ENCODE peak calls at places on chromosomes 3 and 15, in five cellular contexts. B is PC-3, W is mesendoderm, O is HCT116, U is IMR-90. L is an unnamed sample.
A peak's percentile ranks its signal among the peaks of the same experiment; 100 is the strongest.

GRCh38 chr3:190860531-190860930 is 2.0 kb downstream of the GMNC start:
- DNase-seq in U (no peak), B (no peak), O (no peak), W (peak; percentile 61), L (no peak)

GRCh38 chr3:127734754-127735473 is 62.2 kb downstream of the ABTB1 start:
- DNase-seq in B (peak; percentile 88), W (peak; percentile 90), O (no peak), U (peak; percentile 98), L (peak; percentile 80)

GRCh38 chr15:71826196-71826595 is 15.8 kb downstream of the NR2E3 start:
- DNase-seq in B (no peak), O (no peak), U (no peak), W (no peak), L (no peak)

GRCh38 chr15:89492934-89493631 is 3.3 kb downstream of the RHCG start:
- DNase-seq in B (no peak), W (no peak), O (no peak), U (no peak), L (no peak)

GRCh38 chr3:66253790-66254620 is 33.2 kb downstream of the SLC25A26 start:
- DNase-seq in U (peak; percentile 67), B (peak; percentile 38), O (peak; percentile 32), W (peak; percentile 24), L (peak; percentile 63)

GRCh38 chr15:72289597-72290325 is 17.4 kb upstream of the PARP6 start:
- DNase-seq in W (no peak), B (no peak), U (no peak), O (no peak), L (no peak)

GRCh38 chr3:12750658-12751071 is 8.4 kb downstream of the TMEM40 start:
- DNase-seq in B (peak; percentile 57), O (no peak), U (peak; percentile 64), W (no peak), L (peak; percentile 54)

GRCh38 chr15:65512807-65513416 is 4.6 kb downstream of the DPP8 start:
- DNase-seq in O (no peak), U (no peak), B (no peak), W (no peak), L (no peak)

GRCh38 chr15:66130496-66131014 is 123.0 kb downstream of the MEGF11 start:
- DNase-seq in O (no peak), B (no peak), W (no peak), U (no peak), L (no peak)

GRCh38 chr3:113194747-113195400 is 16.5 kb upstream of the BOC start:
- DNase-seq in W (no peak), U (peak; percentile 7), B (no peak), O (no peak), L (peak; percentile 70)

GRCh38 chr3:11583638-11584046 is 60.1 kb downstream of the VGLL4 start:
- DNase-seq in U (peak; percentile 57), W (no peak), O (no peak), B (no peak), L (no peak)

GRCh38 chr15:88649286-88649733 is 10.5 kb downstream of the ISG20 start:
- DNase-seq in W (peak; percentile 63), B (peak; percentile 89), U (peak; percentile 99), O (peak; percentile 34), L (peak; percentile 68)

GRCh38 chr3:75294124-75294523 is 370.0 kb upstream of the FRG2C start:
- DNase-seq in O (no peak), W (peak; percentile 42), B (peak; percentile 45), U (peak; percentile 35), L (peak; percentile 74)

GRCh38 chr3:118938183-118938961 is 96.3 kb downstream of the IGSF11 start:
- DNase-seq in U (peak; percentile 1), B (peak; percentile 86), O (no peak), W (peak; percentile 45), L (no peak)

GRCh38 chr15:44593042-44593736 is 56.2 kb downstream of the EIF3J start:
- DNase-seq in U (no peak), W (no peak), B (peak; percentile 44), O (peak; percentile 12), L (peak; percentile 53)

GRCh38 chr15:44596511-44597010 is 59.6 kb downstream of the EIF3J start:
- DNase-seq in U (no peak), O (no peak), B (no peak), W (no peak), L (no peak)

GRCh38 chr15:44598066-44598465 is 61.1 kb downstream of the EIF3J start:
- DNase-seq in O (no peak), U (no peak), W (no peak), B (no peak), L (no peak)

GRCh38 chr15:44595246-44595645 is 58.3 kb downstream of the EIF3J start:
- DNase-seq in U (no peak), B (no peak), O (no peak), W (no peak), L (no peak)

GRCh38 chr15:44595656-44596510 is 58.9 kb downstream of the EIF3J start:
- DNase-seq in B (no peak), W (no peak), O (no peak), U (no peak), L (no peak)
- H3K36me3 ChIP-seq in B (peaks cover 35% of the 10 kb centered on the region), W (peaks cover 3% of the 10 kb centered on the region), O (peaks cover 23% of the 10 kb centered on the region), U (peaks cover 34% of the 10 kb centered on the region), L (peaks cover 86% of the 10 kb centered on the region)

DNA sequence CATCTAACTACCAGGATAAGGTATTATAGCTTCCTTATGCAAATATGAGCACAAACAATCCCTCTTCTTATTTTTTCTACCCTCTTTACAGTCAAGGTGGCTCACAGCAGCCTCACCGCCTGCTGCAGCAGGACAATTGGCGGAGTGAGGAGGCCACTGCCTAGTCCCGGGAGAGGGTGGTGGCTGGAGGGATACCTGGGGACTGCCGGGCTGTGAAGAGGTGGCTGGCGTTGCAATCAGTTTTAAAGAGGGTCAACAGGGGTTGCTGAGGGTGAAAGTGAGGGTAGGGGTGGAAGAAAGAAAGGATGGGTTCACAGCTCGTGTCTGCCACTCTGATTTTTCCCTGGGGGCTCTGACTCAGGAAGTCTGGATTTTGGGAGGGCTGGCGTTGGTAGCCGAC is 105.1 kb upstream of the SLC6A6 start:
- DNase-seq in O (no peak), B (no peak), W (peak; percentile 44), U (no peak), L (no peak)
- H3K9ac ChIP-seq in O (no peak overlapping the region), B (no peak overlapping the region), W (peak overlapping the region; percentile 43), U (no peak overlapping the region), L (no peak overlapping the region)

GRCh38 chr3:6861989-6862879 is 1.3 kb downstream of the GRM7 start:
- DNase-seq in B (no peak), U (no peak), W (peak; percentile 23), O (no peak), L (no peak)
- H3K4me3 ChIP-seq in B (no peak overlapping the region), U (no peak overlapping the region), W (peak overlapping the region; percentile 34), O (no peak overlapping the region), L (no peak overlapping the region)

GRCh38 chr15:101024709-101025108 is 105.6 kb downstream of the LRRK1 start:
- DNase-seq in O (no peak), U (no peak), B (no peak), W (no peak), L (no peak)

GRCh38 chr15:101026686-101027272 is 107.6 kb downstream of the LRRK1 start:
- DNase-seq in B (no peak), O (no peak), U (no peak), W (no peak), L (no peak)

GRCh38 chr15:101025116-101025885 is 106.1 kb downstream of the LRRK1 start:
- DNase-seq in O (no peak), B (no peak), U (no peak), W (no peak), L (no peak)

GRCh38 chr15:101027273-101027901 is 108.2 kb downstream of the LRRK1 start:
- DNase-seq in O (no peak), U (no peak), W (no peak), B (no peak), L (no peak)

DNA sequence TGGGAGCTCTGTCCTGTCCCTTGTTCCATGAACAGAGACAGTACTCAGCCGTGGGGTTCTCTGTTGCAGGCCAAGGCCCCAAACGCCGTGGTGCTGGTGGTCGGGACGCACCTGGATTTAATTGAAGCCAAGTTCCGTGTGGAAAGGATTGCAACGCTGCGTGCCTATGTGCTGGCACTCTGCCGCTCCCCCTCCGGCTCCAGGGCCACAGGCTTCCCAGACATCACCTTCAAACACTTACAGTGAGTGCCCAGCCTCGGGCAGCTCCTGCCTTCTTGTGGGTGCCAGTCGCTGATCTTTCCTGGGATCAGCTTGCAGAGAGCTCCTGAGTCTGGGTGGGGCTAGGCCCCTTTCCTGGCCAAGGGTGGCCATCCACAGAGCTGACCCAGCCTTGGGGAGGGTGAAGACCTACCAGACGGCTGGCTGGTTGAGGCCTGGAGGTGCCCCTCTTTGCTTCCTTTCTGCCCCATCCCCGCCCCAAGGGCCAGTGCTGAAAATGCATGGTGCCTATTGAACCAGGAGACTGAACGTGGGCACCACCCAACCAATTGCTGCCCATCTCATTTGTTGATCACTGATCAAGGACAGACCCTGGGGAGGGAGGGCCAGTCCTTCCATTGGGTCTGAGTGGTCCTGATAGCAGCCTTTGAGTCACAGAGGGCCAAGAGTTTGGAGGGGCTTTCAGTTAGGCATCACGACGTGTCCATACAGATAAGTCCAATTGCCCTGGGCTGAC is 106.9 kb downstream of the LRRK1 start:
- DNase-seq in W (no peak), B (no peak), U (no peak), O (no peak), L (no peak)
- H3K36me3 ChIP-seq in W (no peaks in the 10 kb centered on the region), B (no peaks in the 10 kb centered on the region), U (peaks cover 18% of the 10 kb centered on the region), O (peaks cover 7% of the 10 kb centered on the region), L (peaks cover 54% of the 10 kb centered on the region)

GRCh38 chr3:70119892-70120291 is 120.4 kb downstream of the SAMMSON start:
- DNase-seq in O (no peak), W (no peak), B (no peak), U (no peak), L (no peak)
- H3K9ac ChIP-seq in O (no peak overlapping the region), W (no peak overlapping the region), B (no peak overlapping the region), U (no peak overlapping the region), L (no peak overlapping the region)

GRCh38 chr3:129577925-129578742 is 28.3 kb downstream of the PLXND1 start:
- DNase-seq in U (no peak), O (no peak), W (no peak), B (no peak), L (no peak)
- H3K4me3 ChIP-seq in U (no peak overlapping the region), O (no peak overlapping the region), W (no peak overlapping the region), B (no peak overlapping the region), L (no peak overlapping the region)